ENCODE peak calls at places on chromosome 1, in seven cellular contexts. H is natural killer cell treated with Interleukin-12 subunit alpha and Interleukin-12 subunit beta and Interleukin-15 and Interleukin-18, amount 100 ng/mL, for 72 hours; I is left ventricle myocardium superior; S is right cardiac atrium; Z is Panc1; Q is esophagus mucosa; F is naive thymus-derived CD8-positive, alpha-beta T cell. O is an unnamed sample.
A peak's percentile ranks its signal among the peaks of the same experiment; 100 is the strongest.

GRCh38 chr1:217137210-217137871 is 414.1 kb upstream of the ESRRG start:
- ATAC-seq in H (no peak), I (no peak), S (peak; percentile 7), Z (no peak), Q (no peak), F (no peak), O (no peak)

GRCh38 chr1:41955461-41956159 is 36.9 kb upstream of the HIVEP3 start:
- ATAC-seq in H (peak; percentile 73), I (no peak), S (no peak), Z (peak; percentile 83), Q (peak; percentile 71), F (no peak), O (no peak)

GRCh38 chr1:150549496-150550221 is 451 bp downstream of the ADAMTSL4 start:
- ATAC-seq in H (no peak), I (peak; percentile 13), S (peak; percentile 3), Z (peak; percentile 29), Q (peak; percentile 2), F (no peak), O (no peak)

GRCh38 chr1:214446772-214447556 is 104.4 kb downstream of the PTPN14 start:
- ATAC-seq in H (no peak), I (no peak), S (peak; percentile 24), Z (peak; percentile 95), Q (peak; percentile 93), F (no peak), O (peak; percentile 27)

GRCh38 chr1:227948493-227949260 is 945 bp upstream of the WNT9A start:
- ATAC-seq in H (no peak), I (no peak), S (no peak), Z (no peak), Q (no peak), F (no peak), O (no peak)

GRCh38 chr1:150708595-150708994 is 11.6 kb upstream of the GOLPH3L start:
- ATAC-seq in H (peak; percentile 79), I (no peak), S (no peak), Z (no peak), Q (no peak), F (no peak), O (no peak)

GRCh38 chr1:91548382-91549040 is 47.9 kb downstream of the CDC7 start:
- ATAC-seq in H (peak; percentile 67), I (no peak), S (no peak), Z (no peak), Q (no peak), F (peak; percentile 34), O (no peak)

GRCh38 chr1:242189591-242189990 is 190.7 kb upstream of the MAP1LC3C start:
- ATAC-seq in H (no peak), I (no peak), S (no peak), Z (no peak), Q (no peak), F (no peak), O (no peak)

GRCh38 chr1:99565606-99566289 is 80.2 kb upstream of the PALMD start:
- ATAC-seq in H (no peak), I (no peak), S (no peak), Z (no peak), Q (no peak), F (no peak), O (no peak)

GRCh38 chr1:206909883-206910318 is 11.8 kb downstream of the FCMR start:
- ATAC-seq in H (no peak), I (peak; percentile 39), S (peak; percentile 8), Z (peak; percentile 24), Q (peak; percentile 6), F (no peak), O (peak; percentile 5)

GRCh38 chr1:89721351-89721750 is 88.4 kb downstream of the LRRC8C start:
- ATAC-seq in H (peak; percentile 68), I (peak; percentile 6), S (no peak), Z (peak; percentile 42), Q (no peak), F (peak; percentile 62), O (no peak)

GRCh38 chr1:40363721-40364120 is 9.8 kb upstream of the SMAP2 start:
- ATAC-seq in H (peak; percentile 85), I (no peak), S (no peak), Z (no peak), Q (peak; percentile 32), F (peak; percentile 77), O (no peak)

GRCh38 chr1:119542492-119542946 is 35.5 kb downstream of the HSD3B1 start:
- ATAC-seq in H (no peak), I (peak; percentile 47), S (peak; percentile 57), Z (no peak), Q (no peak), F (no peak), O (no peak)

GRCh38 chr1:101060992-101061391 is 35.4 kb upstream of the DPH5 start:
- ATAC-seq in H (no peak), I (no peak), S (no peak), Z (no peak), Q (no peak), F (no peak), O (no peak)

GRCh38 chr1:31505884-31506497 is 70.3 kb upstream of the TINAGL1 start:
- ATAC-seq in H (peak; percentile 33), I (no peak), S (no peak), Z (no peak), Q (no peak), F (peak; percentile 80), O (no peak)

GRCh38 chr1:28927442-28928305 is 13.3 kb downstream of the EPB41 start:
- ATAC-seq in H (no peak), I (peak; percentile 73), S (no peak), Z (no peak), Q (no peak), F (no peak), O (no peak)

GRCh38 chr1:150543500-150544143 is 5.6 kb upstream of the ADAMTSL4 start:
- ATAC-seq in H (no peak), I (peak; percentile 80), S (peak; percentile 83), Z (no peak), Q (peak; percentile 58), F (no peak), O (peak; percentile 76)

GRCh38 chr1:158285756-158286241 is 3.9 kb upstream of the CD1C start:
- ATAC-seq in H (peak; percentile 50), I (peak; percentile 86), S (peak; percentile 88), Z (no peak), Q (peak; percentile 57), F (no peak), O (peak; percentile 87)

GRCh38 chr1:90558754-90559378 is 158.2 kb downstream of the BARHL2 start:
- ATAC-seq in H (no peak), I (no peak), S (no peak), Z (no peak), Q (no peak), F (no peak), O (no peak)

GRCh38 chr1:151131832-151132675 is 14.4 kb downstream of the SEMA6C start:
- ATAC-seq in H (no peak), I (peak; percentile 65), S (peak; percentile 61), Z (no peak), Q (peak; percentile 54), F (no peak), O (peak; percentile 45)

GRCh38 chr1:236142358-236143103 is at the start of gene GPR137B:
- ATAC-seq in H (peak; percentile 85), I (peak; percentile 56), S (peak; percentile 60), Z (peak; percentile 74), Q (peak; percentile 55), F (peak; percentile 76), O (peak; percentile 60)

GRCh38 chr1:27656157-27656893 is 15.7 kb downstream of the IFI6 start:
- ATAC-seq in H (no peak), I (peak; percentile 54), S (peak; percentile 44), Z (no peak), Q (peak; percentile 46), F (no peak), O (peak; percentile 44)

GRCh38 chr1:35745124-35745730 is 24.6 kb downstream of the CLSPN start:
- ATAC-seq in H (no peak), I (no peak), S (no peak), Z (no peak), Q (no peak), F (no peak), O (no peak)

GRCh38 chr1:219313961-219314360 is 140.3 kb downstream of the LYPLAL1 start:
- ATAC-seq in H (no peak), I (no peak), S (no peak), Z (no peak), Q (no peak), F (no peak), O (no peak)

GRCh38 chr1:86205741-86206140 is 49.2 kb upstream of the COL24A1 start:
- ATAC-seq in H (no peak), I (no peak), S (no peak), Z (no peak), Q (no peak), F (no peak), O (no peak)

GRCh38 chr1:159917533-159917932 is 7.8 kb downstream of the TAGLN2 start:
- ATAC-seq in H (no peak), I (peak; percentile 2), S (peak; percentile 5), Z (no peak), Q (no peak), F (no peak), O (no peak)

GRCh38 chr1:24566266-24566867 is 10.5 kb downstream of the NCMAP start:
- ATAC-seq in H (no peak), I (no peak), S (no peak), Z (no peak), Q (no peak), F (no peak), O (no peak)

GRCh38 chr1:207414606-207415108 is 39.5 kb upstream of the CR2 start:
- ATAC-seq in H (peak; percentile 61), I (no peak), S (no peak), Z (no peak), Q (no peak), F (peak; percentile 54), O (no peak)

GRCh38 chr1:201180133-201180532 is 10.5 kb upstream of the IGFN1 start:
- ATAC-seq in H (no peak), I (no peak), S (no peak), Z (no peak), Q (no peak), F (no peak), O (no peak)

GRCh38 chr1:201307760-201308499 is 24.6 kb downstream of the PKP1 start:
- ATAC-seq in H (no peak), I (no peak), S (no peak), Z (no peak), Q (peak; percentile 55), F (no peak), O (no peak)

GRCh38 chr1:235625340-235625739 is 24.2 kb downstream of the GNG4 start:
- ATAC-seq in H (no peak), I (no peak), S (no peak), Z (no peak), Q (peak; percentile 71), F (no peak), O (no peak)

GRCh38 chr1:178483251-178483957 is 13.4 kb downstream of the CLEC20A start:
- ATAC-seq in H (no peak), I (no peak), S (no peak), Z (no peak), Q (no peak), F (no peak), O (no peak)

GRCh38 chr1:59885160-59885832 is 41.3 kb downstream of the CYP2J2 start:
- ATAC-seq in H (no peak), I (peak; percentile 42), S (peak; percentile 41), Z (no peak), Q (no peak), F (no peak), O (no peak)

GRCh38 chr1:159915571-159916239 is 9.6 kb downstream of the TAGLN2 start:
- ATAC-seq in H (no peak), I (peak; percentile 10), S (peak; percentile 6), Z (peak; percentile 41), Q (no peak), F (no peak), O (no peak)

GRCh38 chr1:47591801-47592200 is 154.0 kb downstream of the FOXD2 start:
- ATAC-seq in H (no peak), I (no peak), S (no peak), Z (no peak), Q (no peak), F (no peak), O (no peak)

GRCh38 chr1:223837206-223837605 is 8.5 kb downstream of the TP53BP2 start:
- ATAC-seq in H (no peak), I (peak; percentile 50), S (peak; percentile 24), Z (peak; percentile 34), Q (no peak), F (no peak), O (no peak)

GRCh38 chr1:37149296-37149695 is 115.0 kb upstream of the GRIK3 start:
- ATAC-seq in H (no peak), I (no peak), S (no peak), Z (no peak), Q (no peak), F (no peak), O (no peak)

O was measured in gastroesophageal sphincter.